ENCODE peak calls at places on chromosomes 7 and 10, in seven cellular contexts. D is mesendoderm, Z is heart right ventricle, C is MM.1S, O is aorta, T is K562, Y is mammary epithelial cell. U is an unnamed sample.

GRCh38 chr7:69622960-69623359 is 24.7 kb downstream of the AUTS2 start:
- DNase-seq in D (no peak), Z (no peak), C (no peak), O (no peak), T (no peak), Y (no peak), U (no peak)

GRCh38 chr10:47123889-47124288 is 176.1 kb upstream of the GDF10 start:
- DNase-seq in D (no peak), Z (no peak), C (no peak), O (no peak), T (no peak), Y (no peak), U (no peak)

GRCh38 chr7:116025098-116025809 is 5.3 kb downstream of the TFEC start:
- DNase-seq in D (no peak), Z (no peak), C (no peak), O (no peak), T (no peak), Y (peak), U (no peak)

GRCh38 chr7:66076459-66077329 is 1.1 kb downstream of the ASL start:
- DNase-seq in D (no peak), Z (no peak), C (no peak), O (no peak), T (no peak), Y (no peak), U (no peak)

GRCh38 chr7:188727-189500 is 3.5 kb upstream of the FAM20C start:
- DNase-seq in D (peak), Z (no peak), C (no peak), O (no peak), T (no peak), Y (no peak), U (no peak)

GRCh38 chr10:121596668-121597503 is 1.4 kb downstream of the FGFR2 start:
- DNase-seq in D (peak), Z (peak), C (no peak), O (peak), T (no peak), Y (peak), U (no peak)

GRCh38 chr7:70506463-70506862 is 625.5 kb upstream of the GALNT17 start:
- DNase-seq in D (peak), Z (no peak), C (no peak), O (no peak), T (no peak), Y (no peak), U (no peak)

GRCh38 chr7:70634610-70635068 is 497.3 kb upstream of the GALNT17 start:
- DNase-seq in D (peak), Z (no peak), C (no peak), O (no peak), T (peak), Y (no peak), U (no peak)

GRCh38 chr7:84328571-84328970 is 134.0 kb upstream of the SEMA3A start:
- DNase-seq in D (no peak), Z (no peak), C (no peak), O (no peak), T (no peak), Y (no peak), U (peak)

GRCh38 chr10:58399410-58399809 is 14.2 kb downstream of the TFAM start:
- DNase-seq in D (no peak), Z (no peak), C (no peak), O (no peak), T (no peak), Y (peak), U (peak)

GRCh38 chr7:150869467-150869866 is 17.1 kb downstream of the AOC1 start:
- DNase-seq in D (no peak), Z (no peak), C (no peak), O (no peak), T (peak), Y (no peak), U (no peak)

GRCh38 chr10:23694446-23694920 is 255.6 kb downstream of the OTUD1 start:
- DNase-seq in D (peak), Z (no peak), C (no peak), O (no peak), T (no peak), Y (peak), U (no peak)

GRCh38 chr10:124004372-124004928 is 88.9 kb downstream of the CHST15 start:
- DNase-seq in D (no peak), Z (no peak), C (no peak), O (no peak), T (no peak), Y (no peak), U (no peak)

GRCh38 chr7:137026176-137026500 is 157.7 kb downstream of the CHRM2 start:
- DNase-seq in D (no peak), Z (no peak), C (no peak), O (no peak), T (no peak), Y (no peak), U (no peak)

GRCh38 chr7:70426249-70426880 is 705.6 kb upstream of the GALNT17 start:
- DNase-seq in D (no peak), Z (no peak), C (peak), O (no peak), T (no peak), Y (no peak), U (no peak)

DNA sequence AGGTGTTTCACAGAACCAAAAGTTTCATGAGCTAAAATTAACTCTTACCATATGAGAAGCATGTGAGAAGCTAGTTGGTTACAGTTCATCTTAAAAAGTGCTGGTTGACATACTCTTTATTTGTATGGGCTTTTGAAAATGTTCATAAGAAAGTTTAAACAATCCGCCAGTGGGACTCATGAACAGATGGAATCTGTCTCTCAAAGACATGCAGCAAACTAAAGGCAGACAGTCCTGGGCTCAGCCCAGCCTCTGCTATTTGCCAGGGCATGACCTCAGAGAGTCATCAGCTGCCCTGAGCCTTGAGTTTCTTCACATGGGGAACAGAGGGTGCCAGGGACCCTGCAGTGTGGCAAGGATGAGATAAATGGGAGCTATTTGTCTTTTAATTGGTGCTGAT is 3.2 kb downstream of the PYROXD2 start:
- DNase-seq in D (no peak), Z (no peak), C (no peak), O (no peak), T (no peak), Y (no peak), U (no peak)
- H3K27ac ChIP-seq in D (no peak), Z (no peak), C (peak), O (no peak), T (no peak), Y (no peak), U (no peak)

GRCh38 chr10:14648936-14649335 is 125.8 kb downstream of the FAM107B start:
- DNase-seq in D (no peak), Z (no peak), C (no peak), O (no peak), T (no peak), Y (peak), U (no peak)
- H3K27ac ChIP-seq in D (peak), Z (peak), C (peak), O (peak), T (no peak), Y (peak), U (no peak)

GRCh38 chr10:117476281-117476680 is 66.3 kb upstream of the EMX2 start:
- DNase-seq in D (no peak), Z (no peak), C (no peak), O (no peak), T (no peak), Y (no peak), U (no peak)

GRCh38 chr10:117476716-117477115 is 65.8 kb upstream of the EMX2 start:
- DNase-seq in D (no peak), Z (no peak), C (no peak), O (no peak), T (no peak), Y (no peak), U (no peak)

GRCh38 chr10:117477961-117478670 is 64.4 kb upstream of the EMX2 start:
- DNase-seq in D (peak), Z (no peak), C (no peak), O (no peak), T (peak), Y (peak), U (peak)

GRCh38 chr10:117480097-117480496 is 62.4 kb upstream of the EMX2 start:
- DNase-seq in D (no peak), Z (no peak), C (no peak), O (no peak), T (no peak), Y (no peak), U (no peak)

DNA sequence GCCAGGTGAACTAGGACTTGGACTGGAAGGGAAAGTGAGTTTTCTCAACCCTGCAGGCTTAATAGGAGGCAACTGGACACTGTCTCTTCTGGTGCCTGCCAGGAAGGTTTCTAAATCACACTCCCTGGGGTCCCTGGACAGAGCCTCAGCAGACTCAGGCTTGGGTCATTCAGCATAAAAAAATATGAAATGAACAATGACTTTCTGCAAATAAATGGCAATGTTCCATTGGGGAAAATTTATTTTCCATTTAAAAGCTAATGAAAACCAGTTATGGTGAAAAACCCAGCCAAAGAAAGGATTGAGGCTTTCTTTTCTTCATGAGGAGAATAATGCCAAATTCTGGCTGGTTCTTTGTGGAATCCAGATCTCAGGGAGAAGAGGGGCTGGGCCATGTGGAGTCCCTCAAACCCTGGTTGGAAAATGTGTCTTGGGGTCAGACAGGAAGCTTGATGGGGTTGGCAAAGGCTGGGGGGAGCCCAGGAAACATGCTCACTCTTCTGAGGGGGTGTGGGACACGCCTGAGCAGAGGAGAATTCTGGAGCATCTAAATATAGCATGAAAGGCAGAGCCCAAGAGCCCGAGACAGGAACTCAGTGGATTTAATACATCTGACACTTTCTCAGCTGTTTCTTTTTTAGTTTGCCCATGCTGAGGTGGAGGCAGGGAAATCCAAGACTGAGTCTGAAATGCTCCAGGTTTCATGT is 65.2 kb upstream of the EMX2 start:
- DNase-seq in D (no peak), Z (no peak), C (no peak), O (no peak), T (no peak), Y (no peak), U (no peak)
- H3K27ac ChIP-seq in D (no peak), Z (no peak), C (no peak), O (no peak), T (no peak), Y (no peak), U (no peak)

GRCh38 chr10:6400331-6400730 is 179.7 kb downstream of the PRKCQ start:
- DNase-seq in D (peak), Z (no peak), C (no peak), O (no peak), T (no peak), Y (no peak), U (no peak)

GRCh38 chr10:6399241-6399701 is 180.8 kb downstream of the PRKCQ start:
- DNase-seq in D (peak), Z (no peak), C (no peak), O (no peak), T (no peak), Y (no peak), U (no peak)

GRCh38 chr10:6398419-6398818 is 181.7 kb downstream of the PRKCQ start:
- DNase-seq in D (no peak), Z (no peak), C (no peak), O (no peak), T (no peak), Y (no peak), U (no peak)

GRCh38 chr10:6401066-6401465 is 179.0 kb downstream of the PRKCQ start:
- DNase-seq in D (no peak), Z (no peak), C (no peak), O (no peak), T (no peak), Y (peak), U (no peak)

GRCh38 chr10:6399879-6400278 is 180.2 kb downstream of the PRKCQ start:
- DNase-seq in D (no peak), Z (no peak), C (no peak), O (no peak), T (no peak), Y (no peak), U (no peak)
- H3K27ac ChIP-seq in D (no peak), Z (no peak), C (no peak), O (peak), T (no peak), Y (no peak), U (no peak)

GRCh38 chr10:89346264-89346971 is 18.6 kb downstream of the IFIT3 start:
- DNase-seq in D (peak), Z (no peak), C (no peak), O (no peak), T (no peak), Y (peak), U (peak)
- H3K27ac ChIP-seq in D (no peak), Z (peak), C (no peak), O (no peak), T (no peak), Y (no peak), U (no peak)

GRCh38 chr7:140330595-140330994 is 67.7 kb downstream of the SLC37A3 start:
- DNase-seq in D (no peak), Z (no peak), C (no peak), O (no peak), T (no peak), Y (no peak), U (no peak)
- H3K27ac ChIP-seq in D (no peak), Z (no peak), C (no peak), O (no peak), T (no peak), Y (no peak), U (no peak)

GRCh38 chr10:97549587-97550322 is 22.8 kb upstream of the ANKRD2 start:
- DNase-seq in D (peak), Z (no peak), C (no peak), O (peak), T (no peak), Y (peak), U (no peak)
- H3K27ac ChIP-seq in D (peak), Z (peak), C (no peak), O (no peak), T (no peak), Y (peak), U (no peak)

GRCh38 chr10:69405221-69405620 is 11.5 kb downstream of the TACR2 start:
- DNase-seq in D (no peak), Z (no peak), C (no peak), O (no peak), T (no peak), Y (no peak), U (peak)
- H3K27ac ChIP-seq in D (no peak), Z (peak), C (no peak), O (peak), T (peak), Y (no peak), U (no peak)

GRCh38 chr10:63699785-63700184 is 178.6 kb downstream of the REEP3 start:
- DNase-seq in D (no peak), Z (no peak), C (no peak), O (no peak), T (no peak), Y (peak), U (peak)
- H3K27ac ChIP-seq in D (no peak), Z (peak), C (no peak), O (no peak), T (no peak), Y (peak), U (peak)

U was measured in PC-3.